ENCODE peak calls at places on chromosomes 5 and 9, in nine cellular contexts. One of them, this sample, is unnamed.

GRCh38 chr5:14628346-14628745 is 36.2 kb upstream of the OTULIN start:
- DNase-seq in EH: peak
- DNase-seq in activated gamma-delta T cell treated with anti-CD3 and anti-CD28 coated beads, Interleukin-2, amount 50 U/mL, for 16 hours: peak
- DNase-seq in RWPE1: peak
- DNase-seq in stimulated activated CD4-positive, alpha-beta T cell treated with anti-CD3 and anti-CD28 coated beads, Interleukin-12 subunit alpha, Interleukin-12 subunit beta, amount 100 ng/mL, for 4 hours: peak
- DNase-seq in activated CD8-positive, alpha-beta T cell treated with anti-CD3 and anti-CD28 coated beads, Interleukin-2, amount 10 ng/mL, durations not matched to agents 7 days and 5 days: peak
- DNase-seq in HFFc6: peak
- DNase-seq in stimulated activated naive B cell treated with anti-CD40 and anti-IgM and Interleukin-4, amounts not matched to agents 10 μg/mL and 1 μg/mL and 100 μg/mL, for 72 hours: no peak
- DNase-seq in uterus: no peak
- DNase-seq in this sample: peak

GRCh38 chr5:76733049-76733417 is 17.1 kb downstream of the F2R start:
- DNase-seq in EH: no peak
- DNase-seq in activated gamma-delta T cell treated with anti-CD3 and anti-CD28 coated beads, Interleukin-2, amount 50 U/mL, for 16 hours: peak
- DNase-seq in RWPE1: no peak
- DNase-seq in stimulated activated CD4-positive, alpha-beta T cell treated with anti-CD3 and anti-CD28 coated beads, Interleukin-12 subunit alpha, Interleukin-12 subunit beta, amount 100 ng/mL, for 4 hours: no peak
- DNase-seq in activated CD8-positive, alpha-beta T cell treated with anti-CD3 and anti-CD28 coated beads, Interleukin-2, amount 10 ng/mL, durations not matched to agents 7 days and 5 days: peak
- DNase-seq in HFFc6: no peak
- DNase-seq in stimulated activated naive B cell treated with anti-CD40 and anti-IgM and Interleukin-4, amounts not matched to agents 10 μg/mL and 1 μg/mL and 100 μg/mL, for 72 hours: no peak
- DNase-seq in uterus: no peak
- DNase-seq in this sample: no peak

GRCh38 chr5:138504799-138505198 is 38.2 kb downstream of the ETF1 start:
- DNase-seq in EH: no peak
- DNase-seq in activated gamma-delta T cell treated with anti-CD3 and anti-CD28 coated beads, Interleukin-2, amount 50 U/mL, for 16 hours: no peak
- DNase-seq in RWPE1: peak
- DNase-seq in stimulated activated CD4-positive, alpha-beta T cell treated with anti-CD3 and anti-CD28 coated beads, Interleukin-12 subunit alpha, Interleukin-12 subunit beta, amount 100 ng/mL, for 4 hours: no peak
- DNase-seq in activated CD8-positive, alpha-beta T cell treated with anti-CD3 and anti-CD28 coated beads, Interleukin-2, amount 10 ng/mL, durations not matched to agents 7 days and 5 days: no peak
- DNase-seq in HFFc6: no peak
- DNase-seq in stimulated activated naive B cell treated with anti-CD40 and anti-IgM and Interleukin-4, amounts not matched to agents 10 μg/mL and 1 μg/mL and 100 μg/mL, for 72 hours: no peak
- DNase-seq in uterus: no peak
- DNase-seq in this sample: peak

GRCh38 chr5:76775921-76776320 is 42.9 kb upstream of the F2RL1 start:
- DNase-seq in EH: no peak
- DNase-seq in activated gamma-delta T cell treated with anti-CD3 and anti-CD28 coated beads, Interleukin-2, amount 50 U/mL, for 16 hours: no peak
- DNase-seq in RWPE1: no peak
- DNase-seq in stimulated activated CD4-positive, alpha-beta T cell treated with anti-CD3 and anti-CD28 coated beads, Interleukin-12 subunit alpha, Interleukin-12 subunit beta, amount 100 ng/mL, for 4 hours: no peak
- DNase-seq in activated CD8-positive, alpha-beta T cell treated with anti-CD3 and anti-CD28 coated beads, Interleukin-2, amount 10 ng/mL, durations not matched to agents 7 days and 5 days: no peak
- DNase-seq in HFFc6: no peak
- DNase-seq in stimulated activated naive B cell treated with anti-CD40 and anti-IgM and Interleukin-4, amounts not matched to agents 10 μg/mL and 1 μg/mL and 100 μg/mL, for 72 hours: no peak
- DNase-seq in uterus: no peak
- DNase-seq in this sample: no peak

GRCh38 chr5:88778736-88779135 is 104.2 kb downstream of the MEF2C start:
- DNase-seq in EH: no peak
- DNase-seq in activated gamma-delta T cell treated with anti-CD3 and anti-CD28 coated beads, Interleukin-2, amount 50 U/mL, for 16 hours: no peak
- DNase-seq in RWPE1: no peak
- DNase-seq in stimulated activated CD4-positive, alpha-beta T cell treated with anti-CD3 and anti-CD28 coated beads, Interleukin-12 subunit alpha, Interleukin-12 subunit beta, amount 100 ng/mL, for 4 hours: no peak
- DNase-seq in activated CD8-positive, alpha-beta T cell treated with anti-CD3 and anti-CD28 coated beads, Interleukin-2, amount 10 ng/mL, durations not matched to agents 7 days and 5 days: no peak
- DNase-seq in HFFc6: no peak
- DNase-seq in stimulated activated naive B cell treated with anti-CD40 and anti-IgM and Interleukin-4, amounts not matched to agents 10 μg/mL and 1 μg/mL and 100 μg/mL, for 72 hours: no peak
- DNase-seq in uterus: no peak
- DNase-seq in this sample: no peak

GRCh38 chr9:118222375-118222774 is 518.2 kb downstream of the TLR4 start:
- DNase-seq in EH: no peak
- DNase-seq in activated gamma-delta T cell treated with anti-CD3 and anti-CD28 coated beads, Interleukin-2, amount 50 U/mL, for 16 hours: no peak
- DNase-seq in RWPE1: no peak
- DNase-seq in stimulated activated CD4-positive, alpha-beta T cell treated with anti-CD3 and anti-CD28 coated beads, Interleukin-12 subunit alpha, Interleukin-12 subunit beta, amount 100 ng/mL, for 4 hours: no peak
- DNase-seq in activated CD8-positive, alpha-beta T cell treated with anti-CD3 and anti-CD28 coated beads, Interleukin-2, amount 10 ng/mL, durations not matched to agents 7 days and 5 days: no peak
- DNase-seq in HFFc6: no peak
- DNase-seq in stimulated activated naive B cell treated with anti-CD40 and anti-IgM and Interleukin-4, amounts not matched to agents 10 μg/mL and 1 μg/mL and 100 μg/mL, for 72 hours: no peak
- DNase-seq in uterus: no peak
- DNase-seq in this sample: no peak

GRCh38 chr5:135126688-135127603 is 92.9 kb upstream of the PITX1 start:
- DNase-seq in EH: no peak
- DNase-seq in activated gamma-delta T cell treated with anti-CD3 and anti-CD28 coated beads, Interleukin-2, amount 50 U/mL, for 16 hours: no peak
- DNase-seq in RWPE1: no peak
- DNase-seq in stimulated activated CD4-positive, alpha-beta T cell treated with anti-CD3 and anti-CD28 coated beads, Interleukin-12 subunit alpha, Interleukin-12 subunit beta, amount 100 ng/mL, for 4 hours: no peak
- DNase-seq in activated CD8-positive, alpha-beta T cell treated with anti-CD3 and anti-CD28 coated beads, Interleukin-2, amount 10 ng/mL, durations not matched to agents 7 days and 5 days: no peak
- DNase-seq in HFFc6: no peak
- DNase-seq in stimulated activated naive B cell treated with anti-CD40 and anti-IgM and Interleukin-4, amounts not matched to agents 10 μg/mL and 1 μg/mL and 100 μg/mL, for 72 hours: no peak
- DNase-seq in uterus: no peak
- DNase-seq in this sample: no peak

GRCh38 chr9:126618590-126619335 is 5.0 kb downstream of the LMX1B start:
- DNase-seq in EH: no peak
- DNase-seq in activated gamma-delta T cell treated with anti-CD3 and anti-CD28 coated beads, Interleukin-2, amount 50 U/mL, for 16 hours: no peak
- DNase-seq in RWPE1: no peak
- DNase-seq in stimulated activated CD4-positive, alpha-beta T cell treated with anti-CD3 and anti-CD28 coated beads, Interleukin-12 subunit alpha, Interleukin-12 subunit beta, amount 100 ng/mL, for 4 hours: no peak
- DNase-seq in activated CD8-positive, alpha-beta T cell treated with anti-CD3 and anti-CD28 coated beads, Interleukin-2, amount 10 ng/mL, durations not matched to agents 7 days and 5 days: no peak
- DNase-seq in HFFc6: no peak
- DNase-seq in stimulated activated naive B cell treated with anti-CD40 and anti-IgM and Interleukin-4, amounts not matched to agents 10 μg/mL and 1 μg/mL and 100 μg/mL, for 72 hours: no peak
- DNase-seq in uterus: no peak
- DNase-seq in this sample: no peak

GRCh38 chr5:143396353-143396940 is 7.0 kb downstream of the NR3C1 start:
- DNase-seq in EH: no peak
- DNase-seq in activated gamma-delta T cell treated with anti-CD3 and anti-CD28 coated beads, Interleukin-2, amount 50 U/mL, for 16 hours: no peak
- DNase-seq in RWPE1: no peak
- DNase-seq in stimulated activated CD4-positive, alpha-beta T cell treated with anti-CD3 and anti-CD28 coated beads, Interleukin-12 subunit alpha, Interleukin-12 subunit beta, amount 100 ng/mL, for 4 hours: no peak
- DNase-seq in activated CD8-positive, alpha-beta T cell treated with anti-CD3 and anti-CD28 coated beads, Interleukin-2, amount 10 ng/mL, durations not matched to agents 7 days and 5 days: no peak
- DNase-seq in HFFc6: no peak
- DNase-seq in stimulated activated naive B cell treated with anti-CD40 and anti-IgM and Interleukin-4, amounts not matched to agents 10 μg/mL and 1 μg/mL and 100 μg/mL, for 72 hours: no peak
- DNase-seq in uterus: no peak
- DNase-seq in this sample: no peak

GRCh38 chr9:133370680-133371079 is 5.2 kb downstream of the SURF4 start:
- DNase-seq in EH: no peak
- DNase-seq in activated gamma-delta T cell treated with anti-CD3 and anti-CD28 coated beads, Interleukin-2, amount 50 U/mL, for 16 hours: no peak
- DNase-seq in RWPE1: no peak
- DNase-seq in stimulated activated CD4-positive, alpha-beta T cell treated with anti-CD3 and anti-CD28 coated beads, Interleukin-12 subunit alpha, Interleukin-12 subunit beta, amount 100 ng/mL, for 4 hours: no peak
- DNase-seq in activated CD8-positive, alpha-beta T cell treated with anti-CD3 and anti-CD28 coated beads, Interleukin-2, amount 10 ng/mL, durations not matched to agents 7 days and 5 days: peak
- DNase-seq in HFFc6: no peak
- DNase-seq in stimulated activated naive B cell treated with anti-CD40 and anti-IgM and Interleukin-4, amounts not matched to agents 10 μg/mL and 1 μg/mL and 100 μg/mL, for 72 hours: no peak
- DNase-seq in uterus: no peak
- DNase-seq in this sample: no peak

GRCh38 chr5:82713811-82714210 is 363.4 kb downstream of the TMEM167A start:
- DNase-seq in EH: no peak
- DNase-seq in activated gamma-delta T cell treated with anti-CD3 and anti-CD28 coated beads, Interleukin-2, amount 50 U/mL, for 16 hours: no peak
- DNase-seq in RWPE1: no peak
- DNase-seq in stimulated activated CD4-positive, alpha-beta T cell treated with anti-CD3 and anti-CD28 coated beads, Interleukin-12 subunit alpha, Interleukin-12 subunit beta, amount 100 ng/mL, for 4 hours: no peak
- DNase-seq in activated CD8-positive, alpha-beta T cell treated with anti-CD3 and anti-CD28 coated beads, Interleukin-2, amount 10 ng/mL, durations not matched to agents 7 days and 5 days: no peak
- DNase-seq in HFFc6: no peak
- DNase-seq in stimulated activated naive B cell treated with anti-CD40 and anti-IgM and Interleukin-4, amounts not matched to agents 10 μg/mL and 1 μg/mL and 100 μg/mL, for 72 hours: no peak
- DNase-seq in uterus: no peak
- DNase-seq in this sample: no peak

GRCh38 chr5:1195439-1195838 is 6.0 kb upstream of the SLC6A19 start:
- DNase-seq in EH: no peak
- DNase-seq in activated gamma-delta T cell treated with anti-CD3 and anti-CD28 coated beads, Interleukin-2, amount 50 U/mL, for 16 hours: no peak
- DNase-seq in RWPE1: no peak
- DNase-seq in stimulated activated CD4-positive, alpha-beta T cell treated with anti-CD3 and anti-CD28 coated beads, Interleukin-12 subunit alpha, Interleukin-12 subunit beta, amount 100 ng/mL, for 4 hours: no peak
- DNase-seq in activated CD8-positive, alpha-beta T cell treated with anti-CD3 and anti-CD28 coated beads, Interleukin-2, amount 10 ng/mL, durations not matched to agents 7 days and 5 days: no peak
- DNase-seq in HFFc6: no peak
- DNase-seq in stimulated activated naive B cell treated with anti-CD40 and anti-IgM and Interleukin-4, amounts not matched to agents 10 μg/mL and 1 μg/mL and 100 μg/mL, for 72 hours: no peak
- DNase-seq in uterus: no peak
- DNase-seq in this sample: no peak

GRCh38 chr9:129624947-129625346 is 1.0 kb upstream of the NTMT1 start:
- DNase-seq in EH: no peak
- DNase-seq in activated gamma-delta T cell treated with anti-CD3 and anti-CD28 coated beads, Interleukin-2, amount 50 U/mL, for 16 hours: no peak
- DNase-seq in RWPE1: no peak
- DNase-seq in stimulated activated CD4-positive, alpha-beta T cell treated with anti-CD3 and anti-CD28 coated beads, Interleukin-12 subunit alpha, Interleukin-12 subunit beta, amount 100 ng/mL, for 4 hours: no peak
- DNase-seq in activated CD8-positive, alpha-beta T cell treated with anti-CD3 and anti-CD28 coated beads, Interleukin-2, amount 10 ng/mL, durations not matched to agents 7 days and 5 days: peak
- DNase-seq in HFFc6: no peak
- DNase-seq in stimulated activated naive B cell treated with anti-CD40 and anti-IgM and Interleukin-4, amounts not matched to agents 10 μg/mL and 1 μg/mL and 100 μg/mL, for 72 hours: peak
- DNase-seq in uterus: no peak
- DNase-seq in this sample: no peak

GRCh38 chr5:39721394-39721793 is 296.6 kb upstream of the DAB2 start:
- DNase-seq in EH: no peak
- DNase-seq in activated gamma-delta T cell treated with anti-CD3 and anti-CD28 coated beads, Interleukin-2, amount 50 U/mL, for 16 hours: no peak
- DNase-seq in RWPE1: no peak
- DNase-seq in stimulated activated CD4-positive, alpha-beta T cell treated with anti-CD3 and anti-CD28 coated beads, Interleukin-12 subunit alpha, Interleukin-12 subunit beta, amount 100 ng/mL, for 4 hours: no peak
- DNase-seq in activated CD8-positive, alpha-beta T cell treated with anti-CD3 and anti-CD28 coated beads, Interleukin-2, amount 10 ng/mL, durations not matched to agents 7 days and 5 days: no peak
- DNase-seq in HFFc6: no peak
- DNase-seq in stimulated activated naive B cell treated with anti-CD40 and anti-IgM and Interleukin-4, amounts not matched to agents 10 μg/mL and 1 μg/mL and 100 μg/mL, for 72 hours: no peak
- DNase-seq in uterus: no peak
- DNase-seq in this sample: no peak

GRCh38 chr9:134962998-134963364 is 45.3 kb upstream of the FCN1 start:
- DNase-seq in EH: no peak
- DNase-seq in activated gamma-delta T cell treated with anti-CD3 and anti-CD28 coated beads, Interleukin-2, amount 50 U/mL, for 16 hours: no peak
- DNase-seq in RWPE1: no peak
- DNase-seq in stimulated activated CD4-positive, alpha-beta T cell treated with anti-CD3 and anti-CD28 coated beads, Interleukin-12 subunit alpha, Interleukin-12 subunit beta, amount 100 ng/mL, for 4 hours: no peak
- DNase-seq in activated CD8-positive, alpha-beta T cell treated with anti-CD3 and anti-CD28 coated beads, Interleukin-2, amount 10 ng/mL, durations not matched to agents 7 days and 5 days: no peak
- DNase-seq in HFFc6: no peak
- DNase-seq in stimulated activated naive B cell treated with anti-CD40 and anti-IgM and Interleukin-4, amounts not matched to agents 10 μg/mL and 1 μg/mL and 100 μg/mL, for 72 hours: no peak
- DNase-seq in uterus: no peak
- DNase-seq in this sample: no peak

GRCh38 chr9:90839183-90839582 is 37.6 kb downstream of the SYK start:
- DNase-seq in EH: no peak
- DNase-seq in activated gamma-delta T cell treated with anti-CD3 and anti-CD28 coated beads, Interleukin-2, amount 50 U/mL, for 16 hours: no peak
- DNase-seq in RWPE1: no peak
- DNase-seq in stimulated activated CD4-positive, alpha-beta T cell treated with anti-CD3 and anti-CD28 coated beads, Interleukin-12 subunit alpha, Interleukin-12 subunit beta, amount 100 ng/mL, for 4 hours: no peak
- DNase-seq in activated CD8-positive, alpha-beta T cell treated with anti-CD3 and anti-CD28 coated beads, Interleukin-2, amount 10 ng/mL, durations not matched to agents 7 days and 5 days: no peak
- DNase-seq in HFFc6: no peak
- DNase-seq in stimulated activated naive B cell treated with anti-CD40 and anti-IgM and Interleukin-4, amounts not matched to agents 10 μg/mL and 1 μg/mL and 100 μg/mL, for 72 hours: no peak
- DNase-seq in uterus: no peak
- DNase-seq in this sample: no peak

GRCh38 chr5:139638090-139638735 is 9.9 kb upstream of the CXXC5 start:
- DNase-seq in EH: peak
- DNase-seq in activated gamma-delta T cell treated with anti-CD3 and anti-CD28 coated beads, Interleukin-2, amount 50 U/mL, for 16 hours: no peak
- DNase-seq in RWPE1: no peak
- DNase-seq in stimulated activated CD4-positive, alpha-beta T cell treated with anti-CD3 and anti-CD28 coated beads, Interleukin-12 subunit alpha, Interleukin-12 subunit beta, amount 100 ng/mL, for 4 hours: no peak
- DNase-seq in activated CD8-positive, alpha-beta T cell treated with anti-CD3 and anti-CD28 coated beads, Interleukin-2, amount 10 ng/mL, durations not matched to agents 7 days and 5 days: no peak
- DNase-seq in HFFc6: peak
- DNase-seq in stimulated activated naive B cell treated with anti-CD40 and anti-IgM and Interleukin-4, amounts not matched to agents 10 μg/mL and 1 μg/mL and 100 μg/mL, for 72 hours: no peak
- DNase-seq in uterus: peak
- DNase-seq in this sample: peak

GRCh38 chr9:130172161-130172857 is at the start of gene NCS1:
- DNase-seq in EH: peak
- DNase-seq in activated gamma-delta T cell treated with anti-CD3 and anti-CD28 coated beads, Interleukin-2, amount 50 U/mL, for 16 hours: peak
- DNase-seq in RWPE1: peak
- DNase-seq in stimulated activated CD4-positive, alpha-beta T cell treated with anti-CD3 and anti-CD28 coated beads, Interleukin-12 subunit alpha, Interleukin-12 subunit beta, amount 100 ng/mL, for 4 hours: peak
- DNase-seq in activated CD8-positive, alpha-beta T cell treated with anti-CD3 and anti-CD28 coated beads, Interleukin-2, amount 10 ng/mL, durations not matched to agents 7 days and 5 days: peak
- DNase-seq in HFFc6: peak
- DNase-seq in stimulated activated naive B cell treated with anti-CD40 and anti-IgM and Interleukin-4, amounts not matched to agents 10 μg/mL and 1 μg/mL and 100 μg/mL, for 72 hours: no peak
- DNase-seq in uterus: peak
- DNase-seq in this sample: peak

GRCh38 chr9:70410368-70410767 is 4.1 kb downstream of the KLF9 start:
- DNase-seq in EH: peak
- DNase-seq in activated gamma-delta T cell treated with anti-CD3 and anti-CD28 coated beads, Interleukin-2, amount 50 U/mL, for 16 hours: no peak
- DNase-seq in RWPE1: peak
- DNase-seq in stimulated activated CD4-positive, alpha-beta T cell treated with anti-CD3 and anti-CD28 coated beads, Interleukin-12 subunit alpha, Interleukin-12 subunit beta, amount 100 ng/mL, for 4 hours: no peak
- DNase-seq in activated CD8-positive, alpha-beta T cell treated with anti-CD3 and anti-CD28 coated beads, Interleukin-2, amount 10 ng/mL, durations not matched to agents 7 days and 5 days: no peak
- DNase-seq in HFFc6: peak
- DNase-seq in stimulated activated naive B cell treated with anti-CD40 and anti-IgM and Interleukin-4, amounts not matched to agents 10 μg/mL and 1 μg/mL and 100 μg/mL, for 72 hours: no peak
- DNase-seq in uterus: no peak
- DNase-seq in this sample: peak

GRCh38 chr5:60945760-60946253 is 802 bp downstream of the NDUFAF2 start:
- DNase-seq in EH: peak
- DNase-seq in activated gamma-delta T cell treated with anti-CD3 and anti-CD28 coated beads, Interleukin-2, amount 50 U/mL, for 16 hours: peak
- DNase-seq in RWPE1: peak
- DNase-seq in stimulated activated CD4-positive, alpha-beta T cell treated with anti-CD3 and anti-CD28 coated beads, Interleukin-12 subunit alpha, Interleukin-12 subunit beta, amount 100 ng/mL, for 4 hours: no peak
- DNase-seq in activated CD8-positive, alpha-beta T cell treated with anti-CD3 and anti-CD28 coated beads, Interleukin-2, amount 10 ng/mL, durations not matched to agents 7 days and 5 days: peak
- DNase-seq in HFFc6: peak
- DNase-seq in stimulated activated naive B cell treated with anti-CD40 and anti-IgM and Interleukin-4, amounts not matched to agents 10 μg/mL and 1 μg/mL and 100 μg/mL, for 72 hours: no peak
- DNase-seq in uterus: no peak
- DNase-seq in this sample: peak

GRCh38 chr5:59709833-59710232 is 183.7 kb downstream of the PDE4D start:
- DNase-seq in EH: peak
- DNase-seq in activated gamma-delta T cell treated with anti-CD3 and anti-CD28 coated beads, Interleukin-2, amount 50 U/mL, for 16 hours: no peak
- DNase-seq in RWPE1: peak
- DNase-seq in stimulated activated CD4-positive, alpha-beta T cell treated with anti-CD3 and anti-CD28 coated beads, Interleukin-12 subunit alpha, Interleukin-12 subunit beta, amount 100 ng/mL, for 4 hours: no peak
- DNase-seq in activated CD8-positive, alpha-beta T cell treated with anti-CD3 and anti-CD28 coated beads, Interleukin-2, amount 10 ng/mL, durations not matched to agents 7 days and 5 days: no peak
- DNase-seq in HFFc6: peak
- DNase-seq in stimulated activated naive B cell treated with anti-CD40 and anti-IgM and Interleukin-4, amounts not matched to agents 10 μg/mL and 1 μg/mL and 100 μg/mL, for 72 hours: no peak
- DNase-seq in uterus: no peak
- DNase-seq in this sample: peak

GRCh38 chr9:110446171-110446570 is 108.5 kb upstream of the TXNDC8 start:
- DNase-seq in EH: peak
- DNase-seq in activated gamma-delta T cell treated with anti-CD3 and anti-CD28 coated beads, Interleukin-2, amount 50 U/mL, for 16 hours: no peak
- DNase-seq in RWPE1: no peak
- DNase-seq in stimulated activated CD4-positive, alpha-beta T cell treated with anti-CD3 and anti-CD28 coated beads, Interleukin-12 subunit alpha, Interleukin-12 subunit beta, amount 100 ng/mL, for 4 hours: no peak
- DNase-seq in activated CD8-positive, alpha-beta T cell treated with anti-CD3 and anti-CD28 coated beads, Interleukin-2, amount 10 ng/mL, durations not matched to agents 7 days and 5 days: no peak
- DNase-seq in HFFc6: no peak
- DNase-seq in stimulated activated naive B cell treated with anti-CD40 and anti-IgM and Interleukin-4, amounts not matched to agents 10 μg/mL and 1 μg/mL and 100 μg/mL, for 72 hours: no peak
- DNase-seq in uterus: no peak
- DNase-seq in this sample: peak

GRCh38 chr5:74082504-74082903 is 456.5 kb downstream of the ARHGEF28 start:
- DNase-seq in EH: no peak
- DNase-seq in activated gamma-delta T cell treated with anti-CD3 and anti-CD28 coated beads, Interleukin-2, amount 50 U/mL, for 16 hours: no peak
- DNase-seq in RWPE1: no peak
- DNase-seq in stimulated activated CD4-positive, alpha-beta T cell treated with anti-CD3 and anti-CD28 coated beads, Interleukin-12 subunit alpha, Interleukin-12 subunit beta, amount 100 ng/mL, for 4 hours: no peak
- DNase-seq in activated CD8-positive, alpha-beta T cell treated with anti-CD3 and anti-CD28 coated beads, Interleukin-2, amount 10 ng/mL, durations not matched to agents 7 days and 5 days: no peak
- DNase-seq in HFFc6: no peak
- DNase-seq in stimulated activated naive B cell treated with anti-CD40 and anti-IgM and Interleukin-4, amounts not matched to agents 10 μg/mL and 1 μg/mL and 100 μg/mL, for 72 hours: no peak
- DNase-seq in uterus: no peak
- DNase-seq in this sample: no peak

GRCh38 chr5:179258922-179259730 is 86.1 kb downstream of the ADAMTS2 start:
- DNase-seq in EH: peak
- DNase-seq in activated gamma-delta T cell treated with anti-CD3 and anti-CD28 coated beads, Interleukin-2, amount 50 U/mL, for 16 hours: no peak
- DNase-seq in RWPE1: no peak
- DNase-seq in stimulated activated CD4-positive, alpha-beta T cell treated with anti-CD3 and anti-CD28 coated beads, Interleukin-12 subunit alpha, Interleukin-12 subunit beta, amount 100 ng/mL, for 4 hours: no peak
- DNase-seq in activated CD8-positive, alpha-beta T cell treated with anti-CD3 and anti-CD28 coated beads, Interleukin-2, amount 10 ng/mL, durations not matched to agents 7 days and 5 days: no peak
- DNase-seq in HFFc6: peak
- DNase-seq in stimulated activated naive B cell treated with anti-CD40 and anti-IgM and Interleukin-4, amounts not matched to agents 10 μg/mL and 1 μg/mL and 100 μg/mL, for 72 hours: no peak
- DNase-seq in uterus: peak
- DNase-seq in this sample: peak

GRCh38 chr5:171521679-171522078 is 102.2 kb downstream of the FGF18 start:
- DNase-seq in EH: no peak
- DNase-seq in activated gamma-delta T cell treated with anti-CD3 and anti-CD28 coated beads, Interleukin-2, amount 50 U/mL, for 16 hours: no peak
- DNase-seq in RWPE1: peak
- DNase-seq in stimulated activated CD4-positive, alpha-beta T cell treated with anti-CD3 and anti-CD28 coated beads, Interleukin-12 subunit alpha, Interleukin-12 subunit beta, amount 100 ng/mL, for 4 hours: no peak
- DNase-seq in activated CD8-positive, alpha-beta T cell treated with anti-CD3 and anti-CD28 coated beads, Interleukin-2, amount 10 ng/mL, durations not matched to agents 7 days and 5 days: no peak
- DNase-seq in HFFc6: no peak
- DNase-seq in stimulated activated naive B cell treated with anti-CD40 and anti-IgM and Interleukin-4, amounts not matched to agents 10 μg/mL and 1 μg/mL and 100 μg/mL, for 72 hours: no peak
- DNase-seq in uterus: no peak
- DNase-seq in this sample: no peak

GRCh38 chr9:1604942-1605560 is 410.1 kb upstream of the SMARCA2 start:
- DNase-seq in EH: peak
- DNase-seq in activated gamma-delta T cell treated with anti-CD3 and anti-CD28 coated beads, Interleukin-2, amount 50 U/mL, for 16 hours: no peak
- DNase-seq in RWPE1: peak
- DNase-seq in stimulated activated CD4-positive, alpha-beta T cell treated with anti-CD3 and anti-CD28 coated beads, Interleukin-12 subunit alpha, Interleukin-12 subunit beta, amount 100 ng/mL, for 4 hours: no peak
- DNase-seq in activated CD8-positive, alpha-beta T cell treated with anti-CD3 and anti-CD28 coated beads, Interleukin-2, amount 10 ng/mL, durations not matched to agents 7 days and 5 days: no peak
- DNase-seq in HFFc6: no peak
- DNase-seq in stimulated activated naive B cell treated with anti-CD40 and anti-IgM and Interleukin-4, amounts not matched to agents 10 μg/mL and 1 μg/mL and 100 μg/mL, for 72 hours: no peak
- DNase-seq in uterus: no peak
- DNase-seq in this sample: peak

GRCh38 chr5:145118109-145118508 is 717.0 kb downstream of the PRELID2 start:
- DNase-seq in EH: peak
- DNase-seq in activated gamma-delta T cell treated with anti-CD3 and anti-CD28 coated beads, Interleukin-2, amount 50 U/mL, for 16 hours: no peak
- DNase-seq in RWPE1: no peak
- DNase-seq in stimulated activated CD4-positive, alpha-beta T cell treated with anti-CD3 and anti-CD28 coated beads, Interleukin-12 subunit alpha, Interleukin-12 subunit beta, amount 100 ng/mL, for 4 hours: no peak
- DNase-seq in activated CD8-positive, alpha-beta T cell treated with anti-CD3 and anti-CD28 coated beads, Interleukin-2, amount 10 ng/mL, durations not matched to agents 7 days and 5 days: no peak
- DNase-seq in HFFc6: peak
- DNase-seq in stimulated activated naive B cell treated with anti-CD40 and anti-IgM and Interleukin-4, amounts not matched to agents 10 μg/mL and 1 μg/mL and 100 μg/mL, for 72 hours: no peak
- DNase-seq in uterus: no peak
- DNase-seq in this sample: no peak

GRCh38 chr9:550267-550790 is 291.2 kb upstream of the DMRT1 start:
- DNase-seq in EH: no peak
- DNase-seq in activated gamma-delta T cell treated with anti-CD3 and anti-CD28 coated beads, Interleukin-2, amount 50 U/mL, for 16 hours: no peak
- DNase-seq in RWPE1: no peak
- DNase-seq in stimulated activated CD4-positive, alpha-beta T cell treated with anti-CD3 and anti-CD28 coated beads, Interleukin-12 subunit alpha, Interleukin-12 subunit beta, amount 100 ng/mL, for 4 hours: no peak
- DNase-seq in activated CD8-positive, alpha-beta T cell treated with anti-CD3 and anti-CD28 coated beads, Interleukin-2, amount 10 ng/mL, durations not matched to agents 7 days and 5 days: no peak
- DNase-seq in HFFc6: no peak
- DNase-seq in stimulated activated naive B cell treated with anti-CD40 and anti-IgM and Interleukin-4, amounts not matched to agents 10 μg/mL and 1 μg/mL and 100 μg/mL, for 72 hours: no peak
- DNase-seq in uterus: no peak
- DNase-seq in this sample: no peak

GRCh38 chr9:123647145-123647544 is 282.8 kb downstream of the DENND1A start:
- DNase-seq in EH: no peak
- DNase-seq in activated gamma-delta T cell treated with anti-CD3 and anti-CD28 coated beads, Interleukin-2, amount 50 U/mL, for 16 hours: no peak
- DNase-seq in RWPE1: no peak
- DNase-seq in stimulated activated CD4-positive, alpha-beta T cell treated with anti-CD3 and anti-CD28 coated beads, Interleukin-12 subunit alpha, Interleukin-12 subunit beta, amount 100 ng/mL, for 4 hours: no peak
- DNase-seq in activated CD8-positive, alpha-beta T cell treated with anti-CD3 and anti-CD28 coated beads, Interleukin-2, amount 10 ng/mL, durations not matched to agents 7 days and 5 days: no peak
- DNase-seq in HFFc6: no peak
- DNase-seq in stimulated activated naive B cell treated with anti-CD40 and anti-IgM and Interleukin-4, amounts not matched to agents 10 μg/mL and 1 μg/mL and 100 μg/mL, for 72 hours: no peak
- DNase-seq in uterus: no peak
- DNase-seq in this sample: no peak

GRCh38 chr9:89137548-89138462 is 40.8 kb downstream of the SHC3 start:
- DNase-seq in EH: peak
- DNase-seq in activated gamma-delta T cell treated with anti-CD3 and anti-CD28 coated beads, Interleukin-2, amount 50 U/mL, for 16 hours: no peak
- DNase-seq in RWPE1: peak
- DNase-seq in stimulated activated CD4-positive, alpha-beta T cell treated with anti-CD3 and anti-CD28 coated beads, Interleukin-12 subunit alpha, Interleukin-12 subunit beta, amount 100 ng/mL, for 4 hours: no peak
- DNase-seq in activated CD8-positive, alpha-beta T cell treated with anti-CD3 and anti-CD28 coated beads, Interleukin-2, amount 10 ng/mL, durations not matched to agents 7 days and 5 days: no peak
- DNase-seq in HFFc6: peak
- DNase-seq in stimulated activated naive B cell treated with anti-CD40 and anti-IgM and Interleukin-4, amounts not matched to agents 10 μg/mL and 1 μg/mL and 100 μg/mL, for 72 hours: no peak
- DNase-seq in uterus: peak
- DNase-seq in this sample: peak

GRCh38 chr9:127049044-127049443 is 73.4 kb downstream of the ANGPTL2 start:
- DNase-seq in EH: peak
- DNase-seq in activated gamma-delta T cell treated with anti-CD3 and anti-CD28 coated beads, Interleukin-2, amount 50 U/mL, for 16 hours: no peak
- DNase-seq in RWPE1: peak
- DNase-seq in stimulated activated CD4-positive, alpha-beta T cell treated with anti-CD3 and anti-CD28 coated beads, Interleukin-12 subunit alpha, Interleukin-12 subunit beta, amount 100 ng/mL, for 4 hours: no peak
- DNase-seq in activated CD8-positive, alpha-beta T cell treated with anti-CD3 and anti-CD28 coated beads, Interleukin-2, amount 10 ng/mL, durations not matched to agents 7 days and 5 days: peak
- DNase-seq in HFFc6: peak
- DNase-seq in stimulated activated naive B cell treated with anti-CD40 and anti-IgM and Interleukin-4, amounts not matched to agents 10 μg/mL and 1 μg/mL and 100 μg/mL, for 72 hours: peak
- DNase-seq in uterus: no peak
- DNase-seq in this sample: peak

This sample was measured in GM23248.